ENCODE peak calls at places on chromosome 15, in nine cellular contexts. X, S, T, Z, J, E, B, P and D are unnamed samples.

GRCh38 chr15:25783607-25784131 is 79.5 kb downstream of the ATP10A start:
- DNase-seq in Z (peak), B (peak), E (no peak), S (peak), J (peak), X (no peak), T (no peak), P (peak), D (peak)

GRCh38 chr15:86375733-86376132 is 296.1 kb downstream of the AGBL1 start:
- DNase-seq in P (no peak), B (no peak), T (peak), Z (no peak), X (no peak), J (no peak), E (no peak), S (no peak), D (no peak)

GRCh38 chr15:69092159-69092558 is 68.3 kb upstream of the GLCE start:
- DNase-seq in S (peak), J (no peak), X (no peak), E (no peak), Z (no peak), P (no peak), B (peak), T (peak), D (peak)

GRCh38 chr15:66422347-66422746 is 35.6 kb downstream of the MAP2K1 start:
- DNase-seq in X (no peak), P (no peak), S (no peak), B (no peak), J (no peak), Z (no peak), E (no peak), T (no peak), D (no peak)

GRCh38 chr15:33148129-33148850 is 46.2 kb downstream of the FMN1 start:
- DNase-seq in T (no peak), B (no peak), E (no peak), P (peak), J (no peak), S (no peak), X (no peak), Z (no peak), D (no peak)

GRCh38 chr15:90004671-90005070 is 3.5 kb downstream of the ZNF710 start:
- DNase-seq in S (peak), X (no peak), B (peak), E (no peak), J (no peak), Z (no peak), T (peak), P (peak), D (peak)

GRCh38 chr15:70375006-70375409 is 277.3 kb upstream of the TLE3 start:
- DNase-seq in E (no peak), T (peak), X (no peak), J (no peak), P (no peak), Z (no peak), S (peak), B (peak), D (peak)

GRCh38 chr15:32867313-32867626 is 149.5 kb downstream of the GREM1 start:
- DNase-seq in X (no peak), T (peak), J (no peak), E (no peak), B (peak), Z (no peak), S (peak), P (no peak), D (peak)

GRCh38 chr15:81752974-81753373 is 292.8 kb downstream of the MEX3B start:
- DNase-seq in B (no peak), P (no peak), X (no peak), J (no peak), S (no peak), E (peak), Z (no peak), T (no peak), D (no peak)

GRCh38 chr15:95492388-95493070 is 838.0 kb upstream of the NR2F2 start:
- DNase-seq in S (no peak), E (no peak), B (no peak), P (no peak), Z (no peak), X (no peak), T (no peak), J (no peak), D (no peak)

GRCh38 chr15:34318277-34319079 is 19.1 kb downstream of the SLC12A6 start:
- DNase-seq in B (peak), P (peak), Z (no peak), S (peak), X (peak), J (no peak), T (peak), E (peak), D (peak)

GRCh38 chr15:88792342-88793282 is 10.6 kb upstream of the ACAN start:
- DNase-seq in J (no peak), E (no peak), T (no peak), X (no peak), Z (no peak), S (no peak), P (no peak), B (no peak), D (no peak)

GRCh38 chr15:22958487-22959280 is 21.5 kb downstream of the CYFIP1 start:
- DNase-seq in Z (no peak), B (no peak), E (no peak), S (no peak), P (no peak), X (no peak), J (no peak), T (no peak), D (no peak)

GRCh38 chr15:99954361-99955180 is 221.3 kb upstream of the LYSMD4 start:
- DNase-seq in B (peak), X (no peak), T (no peak), S (no peak), Z (no peak), J (no peak), E (no peak), P (no peak), D (peak)

GRCh38 chr15:91632176-91632575 is 221.3 kb upstream of the SLCO3A1 start:
- DNase-seq in T (no peak), B (no peak), X (no peak), S (no peak), E (no peak), Z (no peak), J (no peak), P (no peak), D (no peak)

GRCh38 chr15:85500729-85501128 is 120.3 kb downstream of the AKAP13 start:
- DNase-seq in X (no peak), B (no peak), S (no peak), Z (no peak), J (no peak), E (no peak), P (no peak), T (no peak), D (no peak)

GRCh38 chr15:101192081-101192480 is 59.8 kb downstream of the CHSY1 start:
- DNase-seq in B (no peak), T (no peak), S (no peak), J (no peak), Z (no peak), P (no peak), X (no peak), E (no peak), D (no peak)

GRCh38 chr15:68617001-68617400 is 38.2 kb downstream of the CORO2B start:
- DNase-seq in T (peak), S (peak), P (no peak), Z (no peak), E (no peak), B (no peak), X (no peak), J (no peak), D (no peak)

GRCh38 chr15:29208352-29208751 is 61.3 kb downstream of the NSMCE3 start:
- DNase-seq in E (peak), Z (no peak), B (no peak), J (no peak), T (peak), S (no peak), P (no peak), X (no peak), D (no peak)